ENCODE peak calls at places on chromosomes 12 and 14, in seven cellular contexts. V, J, D, Q, K, W and R are unnamed samples.

GRCh38 chr14:96187216-96188050 is 17.2 kb upstream of the BDKRB2 start:
- DNase-seq in W (no peak), J (no peak), D (no peak), V (no peak), K (no peak), Q (no peak), R (no peak)

GRCh38 chr12:12441891-12442461 is 85.1 kb downstream of the BORCS5 start:
- DNase-seq in W (no peak), D (no peak), J (no peak), Q (no peak), K (no peak), V (no peak), R (no peak)

GRCh38 chr14:90511795-90512331 is 115.0 kb downstream of the CALM1 start:
- DNase-seq in V (no peak), J (no peak), Q (no peak), D (no peak), W (no peak), K (no peak), R (no peak)

GRCh38 chr12:84911331-84912190 is 1.0 kb downstream of the SLC6A15 start:
- DNase-seq in V (peak), D (peak), W (no peak), Q (no peak), K (no peak), J (no peak), R (peak)

GRCh38 chr12:89949457-89950195 is 241.0 kb upstream of the ATP2B1 start:
- DNase-seq in Q (no peak), J (peak), K (no peak), W (peak), D (no peak), V (no peak), R (peak)

GRCh38 chr14:104878582-104878981 is 13.5 kb downstream of the CEP170B start:
- DNase-seq in V (no peak), W (no peak), D (no peak), J (no peak), K (no peak), Q (no peak), R (peak)

GRCh38 chr14:63672417-63673180 is 30.9 kb upstream of the WDR89 start:
- DNase-seq in Q (no peak), W (peak), J (no peak), K (no peak), V (no peak), D (no peak), R (no peak)

GRCh38 chr12:131408036-131408365 is 302.9 kb upstream of the SFSWAP start:
- DNase-seq in K (no peak), V (no peak), J (no peak), W (no peak), Q (no peak), D (no peak), R (no peak)

GRCh38 chr12:113204806-113205205 is 16.5 kb upstream of the TPCN1 start:
- DNase-seq in J (no peak), V (no peak), K (no peak), W (no peak), D (no peak), Q (peak), R (no peak)

GRCh38 chr12:109154485-109155438 is 38.4 kb downstream of the ACACB start:
- DNase-seq in K (peak), J (peak), D (peak), Q (peak), V (peak), W (peak), R (peak)

GRCh38 chr14:79758985-79759384 is 452.3 kb downstream of the DIO2 start:
- DNase-seq in Q (no peak), J (no peak), D (no peak), V (no peak), K (no peak), W (no peak), R (no peak)

GRCh38 chr12:89665556-89665955 is 43.1 kb downstream of the ATP2B1 start:
- DNase-seq in W (no peak), K (no peak), V (no peak), Q (no peak), D (no peak), J (no peak), R (no peak)

GRCh38 chr12:130644566-130644965 is 71.5 kb downstream of the RIMBP2 start:
- DNase-seq in V (no peak), K (no peak), Q (no peak), D (no peak), J (no peak), W (no peak), R (no peak)

GRCh38 chr12:11576104-11576503 is 73.4 kb upstream of the ETV6 start:
- DNase-seq in V (no peak), J (no peak), W (peak), D (no peak), K (no peak), Q (no peak), R (no peak)

GRCh38 chr12:51188359-51189051 is 15.6 kb upstream of the TFCP2 start:
- DNase-seq in W (peak), V (peak), J (no peak), Q (no peak), K (no peak), D (no peak), R (no peak)

GRCh38 chr12:25041006-25041741 is 92.3 kb upstream of the BCAT1 start:
- DNase-seq in D (no peak), K (no peak), J (no peak), W (no peak), Q (no peak), V (no peak), R (no peak)

GRCh38 chr12:122834921-122835692 is at the start of gene HIP1R:
- DNase-seq in Q (peak), W (no peak), J (no peak), V (peak), K (peak), D (peak), R (peak)

GRCh38 chr12:115806000-115806399 is 471.5 kb downstream of the MED13L start:
- DNase-seq in K (no peak), Q (no peak), D (no peak), V (no peak), J (no peak), W (no peak), R (no peak)

GRCh38 chr12:80589091-80589490 is 118.3 kb upstream of the MYF6 start:
- DNase-seq in Q (no peak), K (no peak), J (no peak), W (no peak), D (no peak), V (no peak), R (peak)

GRCh38 chr14:104473649-104474574 is 105.7 kb upstream of the C14orf180 start:
- DNase-seq in W (no peak), Q (no peak), D (no peak), J (no peak), K (no peak), V (no peak), R (no peak)

GRCh38 chr12:122395319-122395718 is 27.1 kb downstream of the CLIP1 start:
- DNase-seq in J (no peak), Q (no peak), W (no peak), K (peak), V (peak), D (no peak), R (no peak)

GRCh38 chr14:103135333-103136075 is 12.2 kb downstream of the TNFAIP2 start:
- DNase-seq in W (no peak), D (no peak), K (no peak), V (no peak), J (peak), Q (no peak), R (no peak)

GRCh38 chr12:91272456-91273063 is 89.9 kb upstream of the DCN start:
- DNase-seq in J (no peak), K (no peak), D (peak), W (no peak), Q (no peak), V (no peak), R (no peak)

GRCh38 chr12:21580748-21581495 is 23.7 kb downstream of the GYS2 start:
- DNase-seq in Q (no peak), J (no peak), V (no peak), D (no peak), K (no peak), W (no peak), R (no peak)

GRCh38 chr12:120653611-120654010 is 13.2 kb downstream of the CABP1 start:
- DNase-seq in K (no peak), V (no peak), D (no peak), W (no peak), Q (no peak), J (no peak), R (no peak)

GRCh38 chr12:74836567-74836966 is 298.9 kb downstream of the ATXN7L3B start:
- DNase-seq in D (no peak), K (no peak), Q (no peak), W (no peak), V (no peak), J (no peak), R (no peak)

GRCh38 chr12:67957383-67957782 is 31.9 kb upstream of the IFNG-AS1 start:
- DNase-seq in D (no peak), K (no peak), J (no peak), V (no peak), Q (no peak), W (no peak), R (no peak)

GRCh38 chr14:95157987-95158712 is 821 bp upstream of the DICER1 start:
- DNase-seq in Q (peak), W (no peak), K (no peak), J (peak), D (no peak), V (no peak), R (peak)

GRCh38 chr12:87931764-87932163 is 97.4 kb downstream of the C12orf50 start:
- DNase-seq in Q (no peak), W (no peak), K (no peak), D (no peak), J (no peak), V (no peak), R (no peak)
- TF ChIP-seq JUND in Q (no peak), W (no peak), K (no peak), D (no peak), J (no peak), V (no peak), R (no peak)

GRCh38 chr12:19234991-19235876 is 105.7 kb downstream of the PLEKHA5 start:
- DNase-seq in K (no peak), V (no peak), Q (no peak), D (no peak), W (no peak), J (peak), R (no peak)
- TF ChIP-seq JUND in K (no peak), V (no peak), Q (no peak), D (no peak), W (no peak), J (no peak), R (no peak)

GRCh38 chr14:61547186-61548121 is 147.9 kb upstream of the HIF1A start:
- DNase-seq in J (no peak), V (no peak), W (no peak), K (no peak), Q (no peak), D (no peak), R (peak)
- TF ChIP-seq JUND in J (no peak), V (peak), W (no peak), K (peak), Q (no peak), D (no peak), R (no peak)

GRCh38 chr12:103780992-103781391 is 60.0 kb downstream of the NT5DC3 start:
- DNase-seq in Q (no peak), W (no peak), K (no peak), V (no peak), D (no peak), J (no peak), R (no peak)

GRCh38 chr12:103786201-103786600 is 54.8 kb downstream of the NT5DC3 start:
- DNase-seq in K (no peak), W (no peak), D (no peak), J (no peak), V (no peak), Q (no peak), R (no peak)

GRCh38 chr12:103782399-103782798 is 58.6 kb downstream of the NT5DC3 start:
- DNase-seq in K (no peak), Q (no peak), D (no peak), V (no peak), W (no peak), J (no peak), R (no peak)

GRCh38 chr12:103785243-103786031 is 55.6 kb downstream of the NT5DC3 start:
- DNase-seq in D (no peak), V (no peak), Q (no peak), W (no peak), K (no peak), J (peak), R (no peak)

DNA sequence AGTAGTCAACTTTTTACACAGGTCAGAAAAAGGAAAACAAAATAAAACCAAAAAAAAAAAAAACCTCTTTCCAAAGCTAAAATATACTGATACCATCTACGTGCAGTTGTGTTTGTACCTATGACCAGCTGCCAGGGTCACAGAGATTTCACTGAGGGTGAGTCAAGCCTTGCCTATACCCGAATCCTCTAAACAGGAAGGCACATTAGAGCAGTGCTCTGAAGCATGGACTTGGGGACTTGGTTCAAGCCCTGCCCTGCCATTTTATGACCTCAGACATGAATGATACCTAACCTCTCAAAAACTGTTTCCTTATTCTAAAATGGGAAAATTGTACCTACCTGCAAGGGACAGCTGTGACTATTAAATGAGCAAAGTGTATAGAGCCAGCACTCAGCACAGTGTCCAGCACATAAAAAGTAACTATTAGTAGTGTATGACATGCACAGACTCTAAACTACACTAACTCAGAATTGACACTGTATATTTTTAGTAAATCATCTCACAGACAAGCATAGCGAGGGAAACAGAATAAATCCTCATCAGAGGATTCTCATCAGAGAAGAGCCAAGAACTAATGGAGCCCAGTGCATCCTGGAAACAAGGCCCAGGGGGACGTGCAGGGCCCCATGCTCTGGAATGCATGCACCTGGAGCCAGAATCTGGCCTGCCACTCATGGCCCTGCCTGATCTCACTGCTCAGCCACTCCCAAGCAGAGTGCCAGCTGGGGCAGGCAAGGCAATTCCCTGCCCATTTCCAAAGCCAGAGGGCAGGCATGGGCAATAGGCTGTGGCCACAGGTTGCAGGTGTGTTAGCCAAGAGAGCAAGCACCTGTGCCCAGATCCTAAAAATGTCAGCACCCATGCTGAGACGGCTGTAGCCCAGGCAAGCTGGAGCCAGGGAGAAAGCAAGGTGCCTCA is 57.0 kb downstream of the NT5DC3 start:
- DNase-seq in K (no peak), W (no peak), D (no peak), J (no peak), Q (no peak), V (no peak), R (peak)
- TF ChIP-seq JUND in K (no peak), W (no peak), D (no peak), J (no peak), Q (no peak), V (no peak), R (no peak)

DNA sequence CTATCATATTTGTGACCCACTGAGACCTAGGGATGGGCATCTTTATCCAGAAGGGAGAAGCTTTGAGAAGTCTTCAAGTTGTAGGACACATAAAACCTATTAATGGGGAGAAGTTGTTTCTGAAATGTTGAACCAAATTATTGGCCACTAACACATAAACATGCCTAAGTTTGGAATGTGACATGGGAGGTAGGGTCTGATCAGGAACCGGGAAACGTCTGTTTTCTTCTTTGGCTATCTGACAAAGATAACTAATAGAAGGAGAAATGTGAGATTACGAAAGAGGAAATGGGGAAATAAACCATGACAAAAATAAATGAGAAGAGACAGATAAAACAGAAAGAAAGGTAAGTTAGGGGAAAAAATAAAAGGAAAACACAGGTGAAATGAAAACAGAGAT is 425.2 kb downstream of the EGLN3 start:
- DNase-seq in D (no peak), Q (no peak), K (no peak), W (no peak), J (no peak), V (no peak), R (no peak)
- TF ChIP-seq JUND in D (no peak), Q (no peak), K (no peak), W (no peak), J (no peak), V (no peak), R (no peak)

GRCh38 chr14:94129758-94130414 is 482 bp upstream of the IFI27L2 start:
- DNase-seq in J (no peak), K (peak), Q (peak), D (peak), W (no peak), V (peak), R (peak)
- TF ChIP-seq JUND in J (no peak), K (no peak), Q (no peak), D (no peak), W (no peak), V (no peak), R (no peak)

DNA sequence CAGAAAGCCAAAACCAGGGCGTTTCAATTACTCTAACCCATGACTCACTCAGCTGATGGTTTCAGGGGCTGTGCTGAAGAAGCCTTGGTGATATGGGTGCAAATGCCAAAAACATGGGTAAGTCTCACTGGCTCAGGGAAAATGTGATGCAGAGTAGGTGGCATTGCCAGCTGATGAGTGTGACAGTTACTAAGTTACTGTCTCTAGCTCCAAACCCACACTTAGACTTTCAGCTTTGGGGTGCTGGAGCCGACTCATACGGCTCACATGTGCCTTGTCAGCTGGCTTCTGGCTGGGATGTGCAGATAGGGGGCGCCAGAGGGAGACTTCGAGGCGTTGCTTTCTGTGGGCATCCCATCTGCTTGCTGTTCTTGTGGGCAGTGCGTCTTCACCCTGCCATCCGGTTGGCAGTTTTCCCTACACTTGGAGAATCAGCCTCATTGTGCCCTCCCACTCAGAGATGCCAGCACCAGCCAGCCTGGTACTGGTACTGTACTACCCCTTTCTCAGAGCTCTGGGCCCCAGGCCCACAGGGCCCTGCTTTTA is 11.1 kb upstream of the KRT7 start:
- DNase-seq in V (no peak), D (peak), K (peak), Q (peak), W (no peak), J (no peak), R (no peak)
- TF ChIP-seq JUND in V (peak), D (no peak), K (no peak), Q (no peak), W (no peak), J (no peak), R (no peak)

GRCh38 chr14:71594828-71595227 is 337.4 kb upstream of the RGS6 start:
- DNase-seq in K (no peak), W (no peak), J (no peak), V (no peak), Q (no peak), D (no peak), R (no peak)

GRCh38 chr14:71591929-71592328 is 340.3 kb upstream of the RGS6 start:
- DNase-seq in V (no peak), D (no peak), W (no peak), K (peak), Q (no peak), J (no peak), R (peak)

GRCh38 chr14:71593966-71594365 is 338.3 kb upstream of the RGS6 start:
- DNase-seq in V (no peak), W (no peak), Q (no peak), K (no peak), D (no peak), J (no peak), R (no peak)

GRCh38 chr14:71590131-71590530 is 342.1 kb upstream of the RGS6 start:
- DNase-seq in J (no peak), D (no peak), W (no peak), K (no peak), V (no peak), Q (no peak), R (no peak)

GRCh38 chr14:71592361-71592760 is 339.9 kb upstream of the RGS6 start:
- DNase-seq in K (no peak), Q (no peak), J (no peak), W (no peak), D (no peak), V (no peak), R (no peak)
- TF ChIP-seq JUND in K (no peak), Q (no peak), J (no peak), W (no peak), D (no peak), V (no peak), R (no peak)